ENCODE peak calls at places on chromosomes 16 and 17, in six cellular contexts. H, U, D, R, I and E are unnamed samples.

GRCh38 chr17:53150101-53150698 is 672.5 kb upstream of the KIF2B start:
- DNase-seq in U (no peak), H (peak), I (no peak), D (no peak), R (no peak), E (no peak)

GRCh38 chr16:89174877-89175276 is 3.3 kb downstream of the CDH15 start:
- DNase-seq in I (no peak), R (no peak), U (no peak), D (no peak), H (no peak), E (no peak)

GRCh38 chr17:82772026-82772425 is 20.2 kb downstream of the TBCD start:
- DNase-seq in R (no peak), I (no peak), D (no peak), H (no peak), U (no peak), E (no peak)

GRCh38 chr17:83062011-83062817 is 17.2 kb upstream of the METRNL start:
- DNase-seq in U (no peak), I (peak), D (no peak), H (no peak), R (peak), E (peak)

GRCh38 chr17:43014946-43015519 is 7.2 kb downstream of the VAT1 start:
- DNase-seq in R (no peak), H (no peak), D (no peak), I (no peak), U (no peak), E (no peak)

GRCh38 chr17:7882068-7882467 is 6.5 kb upstream of the CHD3 start:
- DNase-seq in I (no peak), D (peak), R (no peak), H (no peak), U (no peak), E (no peak)

GRCh38 chr16:31700530-31701388 is 172.8 kb upstream of the ZNF267 start:
- DNase-seq in U (peak), D (peak), R (peak), H (peak), I (peak), E (peak)

GRCh38 chr17:64001763-64002529 is 3.8 kb downstream of the PRR29 start:
- DNase-seq in H (no peak), R (no peak), I (no peak), U (peak), D (no peak), E (peak)

GRCh38 chr17:81329279-81329926 is 34.3 kb upstream of the SLC38A10 start:
- DNase-seq in H (no peak), I (no peak), R (no peak), D (no peak), U (peak), E (peak)

GRCh38 chr17:68535903-68536302 is 23.7 kb downstream of the PRKAR1A start:
- DNase-seq in U (no peak), I (no peak), H (no peak), D (no peak), R (no peak), E (no peak)

GRCh38 chr16:49282690-49283375 is 1.2 kb upstream of the CBLN1 start:
- DNase-seq in H (peak), I (no peak), D (peak), R (peak), U (peak), E (peak)

GRCh38 chr17:61452301-61453290 is at the start of gene TBX4:
- DNase-seq in I (no peak), D (no peak), U (no peak), H (no peak), R (no peak), E (peak)

GRCh38 chr16:67017451-67017750 is 11.5 kb upstream of the CBFB start:
- DNase-seq in U (no peak), D (no peak), I (no peak), R (no peak), H (no peak), E (no peak)

GRCh38 chr16:54928421-54929089 is 2.1 kb upstream of the IRX5 start:
- DNase-seq in H (peak), R (no peak), D (peak), U (peak), I (no peak), E (peak)

GRCh38 chr17:73371285-73371684 is 59.5 kb upstream of the CDC42EP4 start:
- DNase-seq in H (no peak), I (no peak), U (no peak), D (no peak), R (no peak), E (no peak)

GRCh38 chr17:64025732-64026294 is 5.4 kb upstream of the ICAM2 start:
- DNase-seq in R (peak), U (peak), D (peak), I (peak), H (peak), E (peak)

GRCh38 chr17:47265983-47266541 is 12.4 kb downstream of the ITGB3 start:
- DNase-seq in I (no peak), H (no peak), D (no peak), U (no peak), R (no peak), E (no peak)

GRCh38 chr17:17425005-17425404 is 51.8 kb upstream of the MED9 start:
- DNase-seq in R (no peak), I (no peak), D (no peak), H (no peak), U (no peak), E (peak)

GRCh38 chr17:47702391-47702995 is 8.5 kb downstream of the TBKBP1 start:
- DNase-seq in R (no peak), H (no peak), U (no peak), D (no peak), I (no peak), E (no peak)

GRCh38 chr17:57090560-57091185 is 5.6 kb downstream of the AKAP1 start:
- DNase-seq in U (no peak), D (no peak), I (no peak), H (no peak), R (no peak), E (no peak)